ENCODE peak calls at places on chromosome 21, in six cellular contexts. One of them, this sample, is unnamed.

GRCh38 chr21:26469789-26470188 is 103.3 kb downstream of the CYYR1 start:
- DNase-seq in fibroblast of lung: peak
- DNase-seq in CD4-positive, alpha-beta T cell: no peak
- DNase-seq in GM20000: no peak
- DNase-seq in tibial nerve: no peak
- DNase-seq in retinal pigment epithelial cell: peak
- DNase-seq in this sample: no peak

GRCh38 chr21:14591277-14591876 is 45.3 kb upstream of the SAMSN1 start:
- DNase-seq in fibroblast of lung: no peak
- DNase-seq in CD4-positive, alpha-beta T cell: no peak
- DNase-seq in GM20000: no peak
- DNase-seq in tibial nerve: no peak
- DNase-seq in retinal pigment epithelial cell: peak
- DNase-seq in this sample: no peak

GRCh38 chr21:45570071-45570470 is 27.8 kb upstream of the SLC19A1 start:
- DNase-seq in fibroblast of lung: no peak
- DNase-seq in CD4-positive, alpha-beta T cell: no peak
- DNase-seq in GM20000: no peak
- DNase-seq in tibial nerve: no peak
- DNase-seq in retinal pigment epithelial cell: no peak
- DNase-seq in this sample: no peak

GRCh38 chr21:29306920-29307319 is 8.2 kb downstream of the BACH1 start:
- DNase-seq in fibroblast of lung: no peak
- DNase-seq in CD4-positive, alpha-beta T cell: no peak
- DNase-seq in GM20000: no peak
- DNase-seq in tibial nerve: no peak
- DNase-seq in retinal pigment epithelial cell: no peak
- DNase-seq in this sample: no peak

GRCh38 chr21:16124397-16125130 is 394.8 kb downstream of the USP25 start:
- DNase-seq in fibroblast of lung: peak
- DNase-seq in CD4-positive, alpha-beta T cell: no peak
- DNase-seq in GM20000: no peak
- DNase-seq in tibial nerve: no peak
- DNase-seq in retinal pigment epithelial cell: peak
- DNase-seq in this sample: no peak

GRCh38 chr21:39675595-39675994 is 62.9 kb downstream of the B3GALT5 start:
- DNase-seq in fibroblast of lung: no peak
- DNase-seq in CD4-positive, alpha-beta T cell: no peak
- DNase-seq in GM20000: no peak
- DNase-seq in tibial nerve: no peak
- DNase-seq in retinal pigment epithelial cell: no peak
- DNase-seq in this sample: no peak

GRCh38 chr21:29943885-29944284 is 4.1 kb upstream of the GRIK1 start:
- DNase-seq in fibroblast of lung: no peak
- DNase-seq in CD4-positive, alpha-beta T cell: no peak
- DNase-seq in GM20000: no peak
- DNase-seq in tibial nerve: no peak
- DNase-seq in retinal pigment epithelial cell: no peak
- DNase-seq in this sample: no peak

GRCh38 chr21:25688284-25689035 is 46.2 kb downstream of the ATP5PF start:
- DNase-seq in fibroblast of lung: no peak
- DNase-seq in CD4-positive, alpha-beta T cell: no peak
- DNase-seq in GM20000: no peak
- DNase-seq in tibial nerve: no peak
- DNase-seq in retinal pigment epithelial cell: no peak
- DNase-seq in this sample: no peak

GRCh38 chr21:46295177-46295711 is 9.1 kb downstream of the YBEY start:
- DNase-seq in fibroblast of lung: peak
- DNase-seq in CD4-positive, alpha-beta T cell: no peak
- DNase-seq in GM20000: no peak
- DNase-seq in tibial nerve: no peak
- DNase-seq in retinal pigment epithelial cell: no peak
- DNase-seq in this sample: no peak

GRCh38 chr21:15701845-15702244 is 27.9 kb upstream of the USP25 start:
- DNase-seq in fibroblast of lung: no peak
- DNase-seq in CD4-positive, alpha-beta T cell: no peak
- DNase-seq in GM20000: no peak
- DNase-seq in tibial nerve: no peak
- DNase-seq in retinal pigment epithelial cell: no peak
- DNase-seq in this sample: no peak

GRCh38 chr21:29656504-29657227 is 283.1 kb downstream of the GRIK1 start:
- DNase-seq in fibroblast of lung: peak
- DNase-seq in CD4-positive, alpha-beta T cell: no peak
- DNase-seq in GM20000: no peak
- DNase-seq in tibial nerve: no peak
- DNase-seq in retinal pigment epithelial cell: peak
- DNase-seq in this sample: no peak

GRCh38 chr21:15943009-15943666 is 213.4 kb downstream of the USP25 start:
- DNase-seq in fibroblast of lung: peak
- DNase-seq in CD4-positive, alpha-beta T cell: no peak
- DNase-seq in GM20000: no peak
- DNase-seq in tibial nerve: no peak
- DNase-seq in retinal pigment epithelial cell: no peak
- DNase-seq in this sample: no peak

GRCh38 chr21:41361786-41362604 is at the start of gene MX2:
- DNase-seq in fibroblast of lung: peak
- DNase-seq in CD4-positive, alpha-beta T cell: peak
- DNase-seq in GM20000: peak
- DNase-seq in tibial nerve: peak
- DNase-seq in retinal pigment epithelial cell: no peak
- DNase-seq in this sample: peak

GRCh38 chr21:46004168-46004861 is 22.7 kb downstream of the COL6A1 start:
- DNase-seq in fibroblast of lung: no peak
- DNase-seq in CD4-positive, alpha-beta T cell: no peak
- DNase-seq in GM20000: no peak
- DNase-seq in tibial nerve: peak
- DNase-seq in retinal pigment epithelial cell: no peak
- DNase-seq in this sample: peak

GRCh38 chr21:44702973-44703730 is 6.2 kb downstream of the KRTAP10-12 start:
- DNase-seq in fibroblast of lung: no peak
- DNase-seq in CD4-positive, alpha-beta T cell: no peak
- DNase-seq in GM20000: no peak
- DNase-seq in tibial nerve: no peak
- DNase-seq in retinal pigment epithelial cell: no peak
- DNase-seq in this sample: no peak

GRCh38 chr21:41478319-41479177 is 29.4 kb downstream of the TMPRSS2 start:
- DNase-seq in fibroblast of lung: no peak
- DNase-seq in CD4-positive, alpha-beta T cell: no peak
- DNase-seq in GM20000: no peak
- DNase-seq in tibial nerve: no peak
- DNase-seq in retinal pigment epithelial cell: no peak
- DNase-seq in this sample: no peak

GRCh38 chr21:45508607-45509565 is 33.4 kb downstream of the SLC19A1 start:
- DNase-seq in fibroblast of lung: no peak
- DNase-seq in CD4-positive, alpha-beta T cell: no peak
- DNase-seq in GM20000: no peak
- DNase-seq in tibial nerve: no peak
- DNase-seq in retinal pigment epithelial cell: no peak
- DNase-seq in this sample: no peak

GRCh38 chr21:28974531-28975227 is 18.0 kb downstream of the LTN1 start:
- DNase-seq in fibroblast of lung: no peak
- DNase-seq in CD4-positive, alpha-beta T cell: no peak
- DNase-seq in GM20000: no peak
- DNase-seq in tibial nerve: no peak
- DNase-seq in retinal pigment epithelial cell: no peak
- DNase-seq in this sample: no peak

GRCh38 chr21:44762221-44763049 is 39.2 kb downstream of the UBE2G2 start:
- DNase-seq in fibroblast of lung: no peak
- DNase-seq in CD4-positive, alpha-beta T cell: no peak
- DNase-seq in GM20000: no peak
- DNase-seq in tibial nerve: no peak
- DNase-seq in retinal pigment epithelial cell: no peak
- DNase-seq in this sample: no peak

GRCh38 chr21:31967334-31967733 is 94.5 kb downstream of the HUNK start:
- DNase-seq in fibroblast of lung: no peak
- DNase-seq in CD4-positive, alpha-beta T cell: no peak
- DNase-seq in GM20000: no peak
- DNase-seq in tibial nerve: no peak
- DNase-seq in retinal pigment epithelial cell: no peak
- DNase-seq in this sample: no peak

GRCh38 chr21:44813149-44813548 is 4.7 kb downstream of the SUMO3 start:
- DNase-seq in fibroblast of lung: no peak
- DNase-seq in CD4-positive, alpha-beta T cell: no peak
- DNase-seq in GM20000: no peak
- DNase-seq in tibial nerve: no peak
- DNase-seq in retinal pigment epithelial cell: no peak
- DNase-seq in this sample: no peak

GRCh38 chr21:41121785-41122415 is 46.1 kb upstream of the BACE2 start:
- DNase-seq in fibroblast of lung: peak
- DNase-seq in CD4-positive, alpha-beta T cell: peak
- DNase-seq in GM20000: peak
- DNase-seq in tibial nerve: peak
- DNase-seq in retinal pigment epithelial cell: peak
- DNase-seq in this sample: peak

GRCh38 chr21:31554511-31555022 is 104.9 kb upstream of the SOD1 start:
- DNase-seq in fibroblast of lung: no peak
- DNase-seq in CD4-positive, alpha-beta T cell: peak
- DNase-seq in GM20000: peak
- DNase-seq in tibial nerve: no peak
- DNase-seq in retinal pigment epithelial cell: no peak
- DNase-seq in this sample: no peak

GRCh38 chr21:29499734-29500343 is 201.1 kb downstream of the BACH1 start:
- DNase-seq in fibroblast of lung: peak
- DNase-seq in CD4-positive, alpha-beta T cell: no peak
- DNase-seq in GM20000: no peak
- DNase-seq in tibial nerve: no peak
- DNase-seq in retinal pigment epithelial cell: no peak
- DNase-seq in this sample: no peak

GRCh38 chr21:25331286-25331685 is 276.0 kb downstream of the MRPL39 start:
- DNase-seq in fibroblast of lung: peak
- DNase-seq in CD4-positive, alpha-beta T cell: no peak
- DNase-seq in GM20000: no peak
- DNase-seq in tibial nerve: no peak
- DNase-seq in retinal pigment epithelial cell: no peak
- DNase-seq in this sample: no peak

GRCh38 chr21:30257773-30258172 is 25.0 kb downstream of the KRTAP24-1 start:
- DNase-seq in fibroblast of lung: peak
- DNase-seq in CD4-positive, alpha-beta T cell: no peak
- DNase-seq in GM20000: no peak
- DNase-seq in tibial nerve: no peak
- DNase-seq in retinal pigment epithelial cell: no peak
- DNase-seq in this sample: no peak

DNA sequence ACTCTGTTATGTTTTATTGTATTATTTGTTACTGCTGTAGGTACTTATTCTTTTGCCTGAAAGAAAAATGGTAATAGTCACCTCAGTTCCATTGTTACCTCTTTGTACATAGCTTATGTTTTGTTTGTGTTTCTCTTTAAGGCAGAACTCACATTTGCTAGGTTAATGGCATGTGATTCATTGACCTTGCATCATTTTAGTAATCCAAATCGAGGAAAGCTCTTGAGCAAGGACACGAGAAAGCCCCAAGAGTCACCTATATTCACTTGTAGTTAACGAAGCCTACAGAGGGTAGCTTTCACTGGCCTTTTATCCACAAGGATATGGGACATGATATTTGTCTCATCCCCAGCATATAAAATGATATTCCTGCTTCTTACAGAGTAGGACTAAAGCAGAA is 1765.2 kb downstream of the NCAM2 start:
- DNase-seq in fibroblast of lung: no peak
- DNase-seq in CD4-positive, alpha-beta T cell: no peak
- DNase-seq in GM20000: no peak
- DNase-seq in tibial nerve: no peak
- DNase-seq in retinal pigment epithelial cell: no peak
- DNase-seq in this sample: no peak
- TF ChIP-seq CTCF in fibroblast of lung: no peak
- TF ChIP-seq CTCF in CD4-positive, alpha-beta T cell: no peak
- TF ChIP-seq CTCF in GM20000: no peak
- TF ChIP-seq CTCF in tibial nerve: no peak
- TF ChIP-seq CTCF in retinal pigment epithelial cell: no peak
- TF ChIP-seq CTCF in this sample: no peak

GRCh38 chr21:17524635-17525034 is 11.8 kb downstream of the CXADR start:
- DNase-seq in fibroblast of lung: no peak
- DNase-seq in CD4-positive, alpha-beta T cell: no peak
- DNase-seq in GM20000: no peak
- DNase-seq in tibial nerve: no peak
- DNase-seq in retinal pigment epithelial cell: no peak
- DNase-seq in this sample: no peak
- TF ChIP-seq CTCF in fibroblast of lung: no peak
- TF ChIP-seq CTCF in CD4-positive, alpha-beta T cell: no peak
- TF ChIP-seq CTCF in GM20000: no peak
- TF ChIP-seq CTCF in tibial nerve: no peak
- TF ChIP-seq CTCF in retinal pigment epithelial cell: no peak
- TF ChIP-seq CTCF in this sample: no peak

DNA sequence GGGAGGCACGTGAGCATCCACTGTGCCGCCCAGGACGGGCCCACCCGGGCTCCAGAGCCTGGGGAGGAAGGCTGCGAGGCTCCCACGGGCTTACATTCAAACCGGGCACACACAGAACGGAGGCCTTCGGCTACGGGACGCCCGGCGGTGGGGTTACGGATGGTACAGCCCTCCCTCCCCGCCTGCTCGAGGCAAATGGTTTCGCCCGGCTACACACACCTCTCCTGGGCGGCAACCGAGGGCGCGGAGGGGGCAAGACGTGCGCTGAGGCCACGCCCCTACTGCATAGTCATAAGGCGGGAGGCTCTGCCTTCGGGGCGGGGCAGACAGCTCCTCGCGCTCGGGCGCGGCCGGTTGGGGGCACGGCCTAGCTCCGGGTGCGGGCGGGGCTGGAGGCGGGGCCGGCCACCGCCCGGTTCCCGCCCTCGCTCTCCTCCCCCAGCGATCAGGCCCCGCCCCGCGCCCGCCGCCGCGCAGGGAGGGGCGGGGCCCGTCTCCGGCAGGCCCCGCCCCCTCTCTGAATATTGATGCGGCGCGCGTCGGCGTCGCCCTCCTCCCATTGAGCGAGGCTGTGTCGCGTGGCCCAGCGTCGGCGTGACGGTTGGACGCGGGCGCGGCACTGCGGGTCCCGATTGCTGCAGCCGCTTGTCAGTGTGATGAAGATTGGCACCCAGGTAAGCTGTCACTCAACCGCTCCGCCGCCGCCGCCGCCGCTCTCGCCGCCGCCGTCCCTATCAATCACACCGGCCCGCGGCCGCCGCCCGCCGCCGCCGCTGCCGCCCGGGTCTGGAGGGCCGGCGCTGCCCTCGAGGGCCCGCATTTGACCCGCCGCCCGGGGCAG is at the start of gene PKNOX1:
- DNase-seq in fibroblast of lung: peak
- DNase-seq in CD4-positive, alpha-beta T cell: peak
- DNase-seq in GM20000: peak
- DNase-seq in tibial nerve: peak
- DNase-seq in retinal pigment epithelial cell: peak
- DNase-seq in this sample: peak
- TF ChIP-seq CTCF in fibroblast of lung: no peak
- TF ChIP-seq CTCF in CD4-positive, alpha-beta T cell: peak
- TF ChIP-seq CTCF in GM20000: no peak
- TF ChIP-seq CTCF in tibial nerve: no peak
- TF ChIP-seq CTCF in retinal pigment epithelial cell: no peak
- TF ChIP-seq CTCF in this sample: no peak

GRCh38 chr21:27693376-27693775 is 726.5 kb upstream of the ADAMTS5 start:
- DNase-seq in fibroblast of lung: peak
- DNase-seq in CD4-positive, alpha-beta T cell: no peak
- DNase-seq in GM20000: no peak
- DNase-seq in tibial nerve: no peak
- DNase-seq in retinal pigment epithelial cell: no peak
- DNase-seq in this sample: no peak

GRCh38 chr21:27695246-27695645 is 728.4 kb upstream of the ADAMTS5 start:
- DNase-seq in fibroblast of lung: no peak
- DNase-seq in CD4-positive, alpha-beta T cell: no peak
- DNase-seq in GM20000: no peak
- DNase-seq in tibial nerve: no peak
- DNase-seq in retinal pigment epithelial cell: no peak
- DNase-seq in this sample: no peak

GRCh38 chr21:27688773-27689172 is 721.9 kb upstream of the ADAMTS5 start:
- DNase-seq in fibroblast of lung: no peak
- DNase-seq in CD4-positive, alpha-beta T cell: no peak
- DNase-seq in GM20000: no peak
- DNase-seq in tibial nerve: no peak
- DNase-seq in retinal pigment epithelial cell: no peak
- DNase-seq in this sample: no peak

GRCh38 chr21:27694667-27695066 is 727.8 kb upstream of the ADAMTS5 start:
- DNase-seq in fibroblast of lung: no peak
- DNase-seq in CD4-positive, alpha-beta T cell: no peak
- DNase-seq in GM20000: no peak
- DNase-seq in tibial nerve: no peak
- DNase-seq in retinal pigment epithelial cell: no peak
- DNase-seq in this sample: no peak
- TF ChIP-seq CTCF in fibroblast of lung: no peak
- TF ChIP-seq CTCF in CD4-positive, alpha-beta T cell: no peak
- TF ChIP-seq CTCF in GM20000: no peak
- TF ChIP-seq CTCF in tibial nerve: no peak
- TF ChIP-seq CTCF in retinal pigment epithelial cell: no peak
- TF ChIP-seq CTCF in this sample: no peak

This sample was measured in omental fat pad.